ENCODE peak calls at places on chromosomes 4 and X, in five cellular contexts. One of them, this sample, is unnamed.
A peak's percentile ranks its signal among the peaks of the same experiment; 100 is the strongest.

GRCh38 chrX:6505960-6506359 is 29.0 kb downstream of the VCX3A start:
- DNase-seq in upper lobe of right lung: no peak
- DNase-seq in Panc1: no peak
- DNase-seq in endodermal cell: no peak
- DNase-seq in uterus: no peak
- DNase-seq in this sample: no peak

GRCh38 chr4:14149469-14150030 is 522.0 kb upstream of the BOD1L1 start:
- DNase-seq in upper lobe of right lung: no peak
- DNase-seq in Panc1: no peak
- DNase-seq in endodermal cell: no peak
- DNase-seq in uterus: no peak
- DNase-seq in this sample: no peak

GRCh38 chrX:45824471-45824870 is 623.8 kb upstream of the DIPK2B start:
- DNase-seq in upper lobe of right lung: no peak
- DNase-seq in Panc1: peak; percentile 84
- DNase-seq in endodermal cell: peak; percentile 75
- DNase-seq in uterus: peak; percentile 72
- DNase-seq in this sample: peak; percentile 89

GRCh38 chrX:69510137-69510715 is 6.1 kb downstream of the NALF2 start:
- DNase-seq in upper lobe of right lung: no peak
- DNase-seq in Panc1: no peak
- DNase-seq in endodermal cell: peak; percentile 15
- DNase-seq in uterus: no peak
- DNase-seq in this sample: no peak

GRCh38 chr4:169201144-169202124 is 69.3 kb downstream of the SH3RF1 start:
- DNase-seq in upper lobe of right lung: no peak
- DNase-seq in Panc1: no peak
- DNase-seq in endodermal cell: no peak
- DNase-seq in uterus: no peak
- DNase-seq in this sample: no peak

GRCh38 chrX:3066555-3066954 is 25.3 kb downstream of the ARSF start:
- DNase-seq in upper lobe of right lung: no peak
- DNase-seq in Panc1: no peak
- DNase-seq in endodermal cell: no peak
- DNase-seq in uterus: no peak
- DNase-seq in this sample: no peak

GRCh38 chrX:17692709-17693346 is 44.5 kb upstream of the SCML1 start:
- DNase-seq in upper lobe of right lung: no peak
- DNase-seq in Panc1: no peak
- DNase-seq in endodermal cell: peak; percentile 46
- DNase-seq in uterus: no peak
- DNase-seq in this sample: peak; percentile 38

GRCh38 chrX:142804085-142804484 is 221.6 kb upstream of the SPANXN4 start:
- DNase-seq in upper lobe of right lung: no peak
- DNase-seq in Panc1: no peak
- DNase-seq in endodermal cell: peak; percentile 85
- DNase-seq in uterus: no peak
- DNase-seq in this sample: no peak

GRCh38 chr4:77155631-77156345 is 1.2 kb upstream of the CCNG2 start:
- DNase-seq in upper lobe of right lung: no peak
- DNase-seq in Panc1: no peak
- DNase-seq in endodermal cell: no peak
- DNase-seq in uterus: no peak
- DNase-seq in this sample: no peak

GRCh38 chr4:138609943-138610350 is 367.8 kb upstream of the SLC7A11 start:
- DNase-seq in upper lobe of right lung: no peak
- DNase-seq in Panc1: no peak
- DNase-seq in endodermal cell: no peak
- DNase-seq in uterus: no peak
- DNase-seq in this sample: peak; percentile 71

GRCh38 chr4:97589481-97590196 is 553.6 kb downstream of the STPG2 start:
- DNase-seq in upper lobe of right lung: no peak
- DNase-seq in Panc1: peak; percentile 18
- DNase-seq in endodermal cell: no peak
- DNase-seq in uterus: no peak
- DNase-seq in this sample: no peak

GRCh38 chrX:36856849-36857248 is 151.3 kb upstream of the FAM47C start:
- DNase-seq in upper lobe of right lung: no peak
- DNase-seq in Panc1: no peak
- DNase-seq in endodermal cell: no peak
- DNase-seq in uterus: no peak
- DNase-seq in this sample: no peak

GRCh38 chr4:121448231-121448630 is 67.4 kb upstream of the QRFPR start:
- DNase-seq in upper lobe of right lung: no peak
- DNase-seq in Panc1: no peak
- DNase-seq in endodermal cell: no peak
- DNase-seq in uterus: no peak
- DNase-seq in this sample: no peak

GRCh38 chr4:80568891-80569290 is 233.4 kb downstream of the CFAP299 start:
- DNase-seq in upper lobe of right lung: no peak
- DNase-seq in Panc1: no peak
- DNase-seq in endodermal cell: no peak
- DNase-seq in uterus: no peak
- DNase-seq in this sample: no peak

GRCh38 chr4:2378898-2379297 is 39.5 kb downstream of the ZFYVE28 start:
- DNase-seq in upper lobe of right lung: no peak
- DNase-seq in Panc1: no peak
- DNase-seq in endodermal cell: no peak
- DNase-seq in uterus: no peak
- DNase-seq in this sample: no peak
- TF ChIP-seq CTCF in upper lobe of right lung: no peak
- TF ChIP-seq CTCF in Panc1: no peak
- TF ChIP-seq CTCF in endodermal cell: no peak
- TF ChIP-seq CTCF in uterus: no peak
- TF ChIP-seq CTCF in this sample: no peak

GRCh38 chr4:123050014-123050413 is 127.6 kb upstream of the NUDT6 start:
- DNase-seq in upper lobe of right lung: no peak
- DNase-seq in Panc1: no peak
- DNase-seq in endodermal cell: no peak
- DNase-seq in uterus: no peak
- DNase-seq in this sample: no peak

GRCh38 chr4:123052007-123052406 is 129.6 kb upstream of the NUDT6 start:
- DNase-seq in upper lobe of right lung: no peak
- DNase-seq in Panc1: no peak
- DNase-seq in endodermal cell: no peak
- DNase-seq in uterus: no peak
- DNase-seq in this sample: no peak

GRCh38 chr4:123060039-123060770 is 137.8 kb upstream of the NUDT6 start:
- DNase-seq in upper lobe of right lung: no peak
- DNase-seq in Panc1: no peak
- DNase-seq in endodermal cell: peak; percentile 45
- DNase-seq in uterus: no peak
- DNase-seq in this sample: no peak

GRCh38 chr4:123055943-123056342 is 133.5 kb upstream of the NUDT6 start:
- DNase-seq in upper lobe of right lung: no peak
- DNase-seq in Panc1: no peak
- DNase-seq in endodermal cell: no peak
- DNase-seq in uterus: no peak
- DNase-seq in this sample: no peak
- H3K36me3 ChIP-seq in upper lobe of right lung: no peaks in the 10 kb centered on the region
- H3K36me3 ChIP-seq in Panc1: no peaks in the 10 kb centered on the region
- H3K36me3 ChIP-seq in endodermal cell: no peaks in the 10 kb centered on the region
- H3K36me3 ChIP-seq in uterus: no peaks in the 10 kb centered on the region
- H3K36me3 ChIP-seq in this sample: no peaks in the 10 kb centered on the region

GRCh38 chrX:24673424-24673823 is 20.3 kb upstream of the POLA1 start:
- DNase-seq in upper lobe of right lung: no peak
- DNase-seq in Panc1: no peak
- DNase-seq in endodermal cell: no peak
- DNase-seq in uterus: no peak
- DNase-seq in this sample: no peak

GRCh38 chrX:24672701-24673190 is 21.0 kb upstream of the POLA1 start:
- DNase-seq in upper lobe of right lung: no peak
- DNase-seq in Panc1: no peak
- DNase-seq in endodermal cell: peak; percentile 60
- DNase-seq in uterus: no peak
- DNase-seq in this sample: no peak

GRCh38 chrX:24676403-24677024 is 17.2 kb upstream of the POLA1 start:
- DNase-seq in upper lobe of right lung: no peak
- DNase-seq in Panc1: no peak
- DNase-seq in endodermal cell: peak; percentile 60
- DNase-seq in uterus: no peak
- DNase-seq in this sample: no peak
- TF ChIP-seq CTCF in upper lobe of right lung: peak; percentile 52
- TF ChIP-seq CTCF in Panc1: peak; percentile 73
- TF ChIP-seq CTCF in endodermal cell: peak; percentile 84
- TF ChIP-seq CTCF in uterus: no peak
- TF ChIP-seq CTCF in this sample: peak; percentile 60

GRCh38 chr4:184699941-184700340 is 34.0 kb downstream of the CENPU start:
- DNase-seq in upper lobe of right lung: no peak
- DNase-seq in Panc1: no peak
- DNase-seq in endodermal cell: no peak
- DNase-seq in uterus: no peak
- DNase-seq in this sample: no peak

GRCh38 chr4:184706453-184706852 is 27.4 kb downstream of the CENPU start:
- DNase-seq in upper lobe of right lung: no peak
- DNase-seq in Panc1: no peak
- DNase-seq in endodermal cell: no peak
- DNase-seq in uterus: no peak
- DNase-seq in this sample: no peak

GRCh38 chr4:184705692-184706091 is 28.2 kb downstream of the CENPU start:
- DNase-seq in upper lobe of right lung: no peak
- DNase-seq in Panc1: no peak
- DNase-seq in endodermal cell: no peak
- DNase-seq in uterus: no peak
- DNase-seq in this sample: no peak
- H3K36me3 ChIP-seq in upper lobe of right lung: no peaks in the 10 kb centered on the region
- H3K36me3 ChIP-seq in Panc1: peaks cover 4% of the 10 kb centered on the region
- H3K36me3 ChIP-seq in endodermal cell: peaks cover 69% of the 10 kb centered on the region
- H3K36me3 ChIP-seq in uterus: no peaks in the 10 kb centered on the region
- H3K36me3 ChIP-seq in this sample: no peaks in the 10 kb centered on the region

GRCh38 chr4:101791189-101791572 is 651 bp downstream of the BANK1 start:
- DNase-seq in upper lobe of right lung: no peak
- DNase-seq in Panc1: peak; percentile 8
- DNase-seq in endodermal cell: no peak
- DNase-seq in uterus: no peak
- DNase-seq in this sample: no peak

GRCh38 chr4:101793397-101793796 is 2.9 kb downstream of the BANK1 start:
- DNase-seq in upper lobe of right lung: no peak
- DNase-seq in Panc1: no peak
- DNase-seq in endodermal cell: no peak
- DNase-seq in uterus: no peak
- DNase-seq in this sample: no peak

GRCh38 chr4:101787917-101788316 is 2.6 kb upstream of the BANK1 start:
- DNase-seq in upper lobe of right lung: no peak
- DNase-seq in Panc1: no peak
- DNase-seq in endodermal cell: no peak
- DNase-seq in uterus: no peak
- DNase-seq in this sample: no peak

GRCh38 chr4:101792056-101792575 is 1.6 kb downstream of the BANK1 start:
- DNase-seq in upper lobe of right lung: no peak
- DNase-seq in Panc1: no peak
- DNase-seq in endodermal cell: no peak
- DNase-seq in uterus: no peak
- DNase-seq in this sample: no peak

DNA sequence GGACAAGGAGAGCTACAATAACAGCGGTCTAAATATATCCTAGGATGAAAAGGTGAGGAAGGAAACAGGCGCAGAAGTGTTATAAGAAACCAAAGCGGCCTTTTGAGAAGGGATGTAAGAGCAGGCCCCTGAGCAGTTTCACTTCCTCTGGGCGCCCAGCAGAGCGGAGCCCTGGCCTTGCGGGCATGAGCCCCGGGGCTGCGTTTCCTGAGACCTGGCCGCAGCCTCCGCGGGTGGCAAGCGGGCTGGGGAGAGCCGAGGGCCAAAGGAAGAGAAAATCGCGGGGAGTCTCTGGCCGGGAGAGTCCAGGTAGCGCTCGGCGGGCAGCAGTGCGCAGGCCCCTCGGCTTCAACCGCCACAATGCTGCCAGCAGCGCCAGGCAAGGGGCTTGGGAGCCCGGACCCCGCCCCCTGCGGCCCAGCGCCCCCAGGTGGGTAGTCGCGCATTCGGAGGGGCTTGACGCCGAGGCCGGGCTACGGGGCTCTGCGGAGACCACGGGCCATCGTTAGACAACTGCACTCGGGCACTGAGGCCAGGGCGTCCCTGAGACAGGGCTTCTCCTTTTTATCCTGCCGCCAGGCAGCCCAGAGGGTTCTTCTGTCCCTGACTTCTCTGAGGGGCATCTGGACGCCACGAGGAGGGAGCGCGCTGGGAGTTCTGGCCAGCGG is at the start of gene BANK1:
- DNase-seq in upper lobe of right lung: peak; percentile 86
- DNase-seq in Panc1: peak; percentile 8
- DNase-seq in endodermal cell: peak; percentile 94
- DNase-seq in uterus: no peak
- DNase-seq in this sample: peak; percentile 19
- TF ChIP-seq CTCF in upper lobe of right lung: peak; percentile 24
- TF ChIP-seq CTCF in Panc1: peak; percentile 58
- TF ChIP-seq CTCF in endodermal cell: peak; percentile 81
- TF ChIP-seq CTCF in uterus: no peak
- TF ChIP-seq CTCF in this sample: peak; percentile 41

GRCh38 chrX:16566571-16566970 is 83.4 kb upstream of the S100G start:
- DNase-seq in upper lobe of right lung: no peak
- DNase-seq in Panc1: no peak
- DNase-seq in endodermal cell: no peak
- DNase-seq in uterus: no peak
- DNase-seq in this sample: no peak

DNA sequence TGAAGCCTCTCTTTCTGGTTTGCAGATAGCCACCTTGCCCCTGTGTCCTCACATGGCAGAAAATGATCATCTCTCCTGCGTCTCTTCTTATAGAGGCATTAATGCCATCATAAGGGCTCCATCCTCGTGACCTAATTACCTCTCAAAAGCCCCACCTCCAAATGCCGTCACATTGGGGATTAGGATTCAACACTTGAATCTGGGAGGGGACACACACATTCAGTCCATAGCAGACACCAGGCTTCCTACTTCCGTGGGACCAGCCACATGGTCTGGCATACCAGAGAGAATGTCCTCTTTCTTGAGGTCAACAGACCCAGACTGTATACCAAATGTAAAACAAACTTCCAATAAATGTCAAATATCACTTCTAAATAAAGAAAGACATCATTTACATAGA is 82.3 kb upstream of the S100G start:
- DNase-seq in upper lobe of right lung: no peak
- DNase-seq in Panc1: no peak
- DNase-seq in endodermal cell: no peak
- DNase-seq in uterus: no peak
- DNase-seq in this sample: no peak
- H3K36me3 ChIP-seq in upper lobe of right lung: no peaks in the 10 kb centered on the region
- H3K36me3 ChIP-seq in Panc1: no peaks in the 10 kb centered on the region
- H3K36me3 ChIP-seq in endodermal cell: no peaks in the 10 kb centered on the region
- H3K36me3 ChIP-seq in uterus: no peaks in the 10 kb centered on the region
- H3K36me3 ChIP-seq in this sample: no peaks in the 10 kb centered on the region

This sample was measured in kidney epithelial cell.